ENCODE peak calls at places on chromosome 13, in seven cellular contexts. A is psoas muscle, F is cardiac fibroblast, Z is heart right ventricle, G is ascending aorta, B is nephron progenitor cell, O is fibroblast of pulmonary artery. Q is an unnamed sample.
A peak's percentile ranks its signal among the peaks of the same experiment; 100 is the strongest.

GRCh38 chr13:29977721-29978120 is 127.3 kb upstream of the UBL3 start:
- DNase-seq in A (no peak), F (no peak), Z (no peak), G (no peak), B (no peak), O (no peak), Q (no peak)

GRCh38 chr13:61406275-61406674 is 9.4 kb downstream of the PCDH20 start:
- DNase-seq in A (no peak), F (no peak), Z (no peak), G (no peak), B (no peak), O (no peak), Q (no peak)

GRCh38 chr13:100344544-100344943 is 244.0 kb downstream of the GGACT start:
- DNase-seq in A (no peak), F (no peak), Z (no peak), G (no peak), B (no peak), O (no peak), Q (no peak)

GRCh38 chr13:75963318-75963717 is 327.2 kb downstream of the LMO7 start:
- DNase-seq in A (no peak), F (no peak), Z (no peak), G (no peak), B (no peak), O (no peak), Q (no peak)

GRCh38 chr13:111243981-111244380 is 76.5 kb upstream of the TEX29 start:
- DNase-seq in A (no peak), F (no peak), Z (no peak), G (no peak), B (no peak), O (no peak), Q (no peak)

GRCh38 chr13:74886496-74886895 is 595.5 kb downstream of the TBC1D4 start:
- DNase-seq in A (no peak), F (peak; percentile 63), Z (no peak), G (no peak), B (no peak), O (peak; percentile 34), Q (no peak)

GRCh38 chr13:75947448-75947847 is 311.3 kb downstream of the LMO7 start:
- DNase-seq in A (no peak), F (no peak), Z (no peak), G (no peak), B (no peak), O (no peak), Q (no peak)

GRCh38 chr13:57507752-57508463 is 123.6 kb upstream of the PCDH17 start:
- DNase-seq in A (no peak), F (no peak), Z (no peak), G (no peak), B (no peak), O (no peak), Q (no peak)

GRCh38 chr13:40024962-40025714 is 369.7 kb downstream of the COG6 start:
- DNase-seq in A (no peak), F (no peak), Z (no peak), G (no peak), B (no peak), O (no peak), Q (no peak)

GRCh38 chr13:64755961-64756360 is 2474.2 kb downstream of the PCDH9 start:
- DNase-seq in A (no peak), F (no peak), Z (no peak), G (no peak), B (no peak), O (peak; percentile 27), Q (no peak)

GRCh38 chr13:31192306-31192705 is 7.5 kb upstream of the B3GLCT start:
- DNase-seq in A (no peak), F (no peak), Z (no peak), G (no peak), B (no peak), O (no peak), Q (no peak)

GRCh38 chr13:101204270-101205011 is 211.9 kb downstream of the NALCN start:
- DNase-seq in A (no peak), F (peak; percentile 13), Z (no peak), G (no peak), B (no peak), O (no peak), Q (no peak)

GRCh38 chr13:97130201-97130600 is 91.9 kb upstream of the MBNL2 start:
- DNase-seq in A (no peak), F (peak; percentile 47), Z (no peak), G (no peak), B (no peak), O (no peak), Q (no peak)

GRCh38 chr13:68124437-68125086 is 894.4 kb upstream of the PCDH9 start:
- DNase-seq in A (no peak), F (no peak), Z (no peak), G (no peak), B (no peak), O (no peak), Q (no peak)

GRCh38 chr13:29503041-29503837 is 92.2 kb downstream of the SLC7A1 start:
- DNase-seq in A (no peak), F (no peak), Z (no peak), G (no peak), B (peak; percentile 51), O (no peak), Q (no peak)

GRCh38 chr13:31174018-31174417 is 12.3 kb upstream of the HSPH1 start:
- DNase-seq in A (no peak), F (peak; percentile 30), Z (no peak), G (no peak), B (no peak), O (peak; percentile 69), Q (peak; percentile 7)

GRCh38 chr13:25494708-25495411 is 123.1 kb downstream of the ATP8A2 start:
- DNase-seq in A (no peak), F (no peak), Z (no peak), G (no peak), B (no peak), O (no peak), Q (no peak)
- TF ChIP-seq CTCF in A (no peak), F (no peak), Z (no peak), G (no peak), B (no peak), O (no peak), Q (no peak)

DNA sequence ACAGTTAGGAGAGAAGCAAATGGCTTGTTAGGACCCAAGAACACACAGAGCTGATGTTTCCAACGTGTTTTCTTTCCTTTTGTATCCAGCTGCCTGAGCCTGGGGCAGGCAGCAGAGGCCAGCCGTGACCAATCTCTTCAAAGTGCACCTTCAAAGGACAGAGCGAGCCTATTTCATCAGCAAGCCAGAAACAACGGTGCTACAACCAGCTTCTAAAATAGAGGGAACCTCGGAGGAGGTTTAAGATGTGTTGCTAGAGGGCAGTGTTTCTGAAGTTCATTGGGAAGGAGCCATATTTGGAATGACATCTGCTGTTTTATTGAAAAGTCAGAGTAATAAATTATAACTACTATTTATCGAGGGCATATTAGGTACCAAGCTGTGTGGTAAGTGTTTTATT is 56.2 kb upstream of the RFC3 start:
- DNase-seq in A (no peak), F (peak; percentile 4), Z (no peak), G (no peak), B (peak; percentile 13), O (no peak), Q (peak; percentile 17)
- TF ChIP-seq CTCF in A (no peak), F (peak; percentile 2), Z (peak; percentile 32), G (no peak), B (peak; percentile 12), O (peak; percentile 4), Q (peak; percentile 61)

GRCh38 chr13:49329831-49330545 is 82.3 kb downstream of the CDADC1 start:
- DNase-seq in A (no peak), F (no peak), Z (no peak), G (no peak), B (no peak), O (no peak), Q (no peak)
- TF ChIP-seq CTCF in A (no peak), F (no peak), Z (no peak), G (no peak), B (no peak), O (no peak), Q (no peak)

DNA sequence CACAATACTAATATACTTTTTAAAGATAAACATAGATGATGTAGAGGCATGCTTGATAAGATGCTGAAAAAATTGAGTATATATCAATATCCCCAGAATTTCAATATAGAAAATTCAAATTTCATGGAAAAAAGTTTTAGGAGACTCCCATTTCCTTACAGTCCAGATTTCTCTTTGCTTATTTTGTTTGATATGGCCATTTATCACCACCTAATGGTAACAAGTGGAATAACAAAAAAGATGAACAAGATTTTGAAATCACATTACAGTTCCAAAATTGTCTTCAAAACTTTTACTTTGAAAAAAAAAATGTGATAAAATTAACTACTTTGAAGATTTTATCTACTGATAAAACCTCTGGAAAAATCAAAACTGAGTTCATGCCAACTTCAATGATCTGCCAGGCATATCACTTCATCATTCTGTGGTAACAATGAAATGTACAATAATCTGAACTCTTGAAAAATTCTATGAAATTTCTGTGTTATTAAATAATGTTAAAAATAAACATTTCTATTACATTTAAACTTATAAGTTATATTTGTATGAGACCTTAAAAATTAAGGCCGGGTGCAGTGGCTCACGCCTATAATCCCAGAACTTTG is 17.5 kb downstream of the MIPEP start:
- DNase-seq in A (no peak), F (peak; percentile 69), Z (no peak), G (no peak), B (no peak), O (peak; percentile 61), Q (peak; percentile 46)
- TF ChIP-seq CTCF in A (peak; percentile 72), F (peak; percentile 41), Z (peak; percentile 66), G (peak; percentile 34), B (peak; percentile 55), O (peak; percentile 46), Q (peak; percentile 84)

GRCh38 chr13:41200126-41200525 is 5.8 kb upstream of the KBTBD7 start:
- DNase-seq in A (no peak), F (no peak), Z (no peak), G (no peak), B (no peak), O (no peak), Q (no peak)
- TF ChIP-seq CTCF in A (no peak), F (no peak), Z (no peak), G (no peak), B (no peak), O (no peak), Q (peak; percentile 44)

GRCh38 chr13:82480415-82480814 is 1401.9 kb downstream of the SLITRK1 start:
- DNase-seq in A (no peak), F (no peak), Z (no peak), G (no peak), B (no peak), O (peak; percentile 3), Q (peak; percentile 11)
- TF ChIP-seq CTCF in A (no peak), F (no peak), Z (no peak), G (no peak), B (peak; percentile 41), O (peak; percentile 41), Q (peak; percentile 81)